ENCODE peak calls at places on chromosome X, in four cellular contexts. U, B, Z and S are unnamed samples.
A peak's percentile ranks its signal among the peaks of the same experiment; 100 is the strongest.

GRCh38 chrX:66030505-66031317 is 9.2 kb downstream of the VSIG4 start:
- DNase-seq in U (no peak), B (peak; percentile 15), Z (no peak), S (peak; percentile 71)

GRCh38 chrX:134688181-134688580 is 29.9 kb upstream of the PLAC1 start:
- DNase-seq in U (no peak), B (no peak), Z (no peak), S (no peak)

GRCh38 chrX:119145241-119145653 is 17.6 kb upstream of the KIAA1210 start:
- DNase-seq in U (no peak), B (peak; percentile 14), Z (no peak), S (peak; percentile 32)

GRCh38 chrX:70444326-70445196 is at the start of gene DLG3:
- DNase-seq in U (no peak), B (peak; percentile 77), Z (no peak), S (peak; percentile 38)

GRCh38 chrX:68387786-68388185 is 45.5 kb downstream of the OPHN1 start:
- DNase-seq in U (no peak), B (no peak), Z (no peak), S (no peak)

GRCh38 chrX:150903110-150903508 is 4.6 kb upstream of the CD99L2 start:
- DNase-seq in U (no peak), B (no peak), Z (no peak), S (no peak)

GRCh38 chrX:131677655-131678628 is 134.1 kb downstream of the OR13H1 start:
- DNase-seq in U (peak; percentile 14), B (peak; percentile 62), Z (no peak), S (peak; percentile 52)

GRCh38 chrX:40434947-40435346 is 145.8 kb upstream of the ATP6AP2 start:
- DNase-seq in U (no peak), B (no peak), Z (no peak), S (peak; percentile 75)

GRCh38 chrX:48700246-48700645 is 3.7 kb downstream of the SUV39H1 start:
- DNase-seq in U (no peak), B (no peak), Z (no peak), S (no peak)

GRCh38 chrX:40098264-40099045 is 697 bp upstream of the BCOR start:
- DNase-seq in U (no peak), B (peak; percentile 57), Z (no peak), S (peak; percentile 79)

GRCh38 chrX:99001286-99001685 is 1408.8 kb downstream of the PCDH19 start:
- DNase-seq in U (no peak), B (no peak), Z (no peak), S (no peak)

GRCh38 chrX:10574663-10575062 is 45.7 kb downstream of the MID1 start:
- DNase-seq in U (no peak), B (peak; percentile 13), Z (no peak), S (no peak)

GRCh38 chrX:85905851-85906250 is 141.5 kb downstream of the CHM start:
- DNase-seq in U (no peak), B (no peak), Z (no peak), S (no peak)

GRCh38 chrX:155632424-155633100 is 19.8 kb upstream of the TMLHE start:
- DNase-seq in U (no peak), B (no peak), Z (no peak), S (peak; percentile 38)